ENCODE peak calls at places on chromosomes 16 and 17, in six cellular contexts. One of them, this sample, is unnamed.

GRCh38 chr17:72123964-72124791 is 3.4 kb downstream of the SOX9 start:
- DNase-seq in DMS153: no peak
- DNase-seq in NB4: no peak
- DNase-seq in right atrium auricular region: no peak
- DNase-seq in glutamatergic neuron: peak
- DNase-seq in upper lobe of right lung: no peak
- DNase-seq in this sample: no peak

GRCh38 chr16:24146523-24146922 is 109.6 kb upstream of the CACNG3 start:
- DNase-seq in DMS153: no peak
- DNase-seq in NB4: no peak
- DNase-seq in right atrium auricular region: no peak
- DNase-seq in glutamatergic neuron: no peak
- DNase-seq in upper lobe of right lung: no peak
- DNase-seq in this sample: no peak

GRCh38 chr17:76091526-76092285 is 11.9 kb downstream of the EXOC7 start:
- DNase-seq in DMS153: no peak
- DNase-seq in NB4: no peak
- DNase-seq in right atrium auricular region: no peak
- DNase-seq in glutamatergic neuron: no peak
- DNase-seq in upper lobe of right lung: no peak
- DNase-seq in this sample: no peak

GRCh38 chr17:57357392-57357784 is 101.1 kb downstream of the MSI2 start:
- DNase-seq in DMS153: peak
- DNase-seq in NB4: no peak
- DNase-seq in right atrium auricular region: no peak
- DNase-seq in glutamatergic neuron: no peak
- DNase-seq in upper lobe of right lung: peak
- DNase-seq in this sample: no peak

GRCh38 chr17:12599185-12599920 is 66.3 kb upstream of the MYOCD start:
- DNase-seq in DMS153: no peak
- DNase-seq in NB4: no peak
- DNase-seq in right atrium auricular region: no peak
- DNase-seq in glutamatergic neuron: no peak
- DNase-seq in upper lobe of right lung: no peak
- DNase-seq in this sample: no peak

GRCh38 chr17:28667870-28668269 is 5.9 kb downstream of the SUPT6H start:
- DNase-seq in DMS153: no peak
- DNase-seq in NB4: no peak
- DNase-seq in right atrium auricular region: no peak
- DNase-seq in glutamatergic neuron: no peak
- DNase-seq in upper lobe of right lung: no peak
- DNase-seq in this sample: no peak

GRCh38 chr17:27783440-27783839 is 16.9 kb downstream of the NOS2 start:
- DNase-seq in DMS153: no peak
- DNase-seq in NB4: no peak
- DNase-seq in right atrium auricular region: no peak
- DNase-seq in glutamatergic neuron: no peak
- DNase-seq in upper lobe of right lung: no peak
- DNase-seq in this sample: no peak

GRCh38 chr17:73546770-73547345 is 97.4 kb downstream of the SDK2 start:
- DNase-seq in DMS153: peak
- DNase-seq in NB4: peak
- DNase-seq in right atrium auricular region: no peak
- DNase-seq in glutamatergic neuron: peak
- DNase-seq in upper lobe of right lung: peak
- DNase-seq in this sample: peak

GRCh38 chr16:50282010-50282538 is 15.7 kb downstream of the ADCY7 start:
- DNase-seq in DMS153: no peak
- DNase-seq in NB4: peak
- DNase-seq in right atrium auricular region: peak
- DNase-seq in glutamatergic neuron: no peak
- DNase-seq in upper lobe of right lung: peak
- DNase-seq in this sample: peak

GRCh38 chr17:34118564-34118963 is 136.5 kb upstream of the CCL2 start:
- DNase-seq in DMS153: no peak
- DNase-seq in NB4: no peak
- DNase-seq in right atrium auricular region: no peak
- DNase-seq in glutamatergic neuron: no peak
- DNase-seq in upper lobe of right lung: no peak
- DNase-seq in this sample: no peak

GRCh38 chr17:38599398-38599856 is 6.3 kb downstream of the SRCIN1 start:
- DNase-seq in DMS153: no peak
- DNase-seq in NB4: no peak
- DNase-seq in right atrium auricular region: no peak
- DNase-seq in glutamatergic neuron: no peak
- DNase-seq in upper lobe of right lung: no peak
- DNase-seq in this sample: no peak

GRCh38 chr16:31093132-31093703 is 1.4 kb downstream of the VKORC1 start:
- DNase-seq in DMS153: no peak
- DNase-seq in NB4: peak
- DNase-seq in right atrium auricular region: no peak
- DNase-seq in glutamatergic neuron: peak
- DNase-seq in upper lobe of right lung: no peak
- DNase-seq in this sample: no peak

GRCh38 chr17:82848022-82848592 is 8.3 kb upstream of the ZNF750 start:
- DNase-seq in DMS153: peak
- DNase-seq in NB4: no peak
- DNase-seq in right atrium auricular region: no peak
- DNase-seq in glutamatergic neuron: no peak
- DNase-seq in upper lobe of right lung: peak
- DNase-seq in this sample: no peak

GRCh38 chr16:89598199-89598598 is 15.2 kb upstream of the DPEP1 start:
- DNase-seq in DMS153: no peak
- DNase-seq in NB4: peak
- DNase-seq in right atrium auricular region: no peak
- DNase-seq in glutamatergic neuron: peak
- DNase-seq in upper lobe of right lung: no peak
- DNase-seq in this sample: peak

GRCh38 chr17:59347975-59348391 is 16.5 kb downstream of the YPEL2 start:
- DNase-seq in DMS153: no peak
- DNase-seq in NB4: peak
- DNase-seq in right atrium auricular region: no peak
- DNase-seq in glutamatergic neuron: no peak
- DNase-seq in upper lobe of right lung: no peak
- DNase-seq in this sample: no peak

GRCh38 chr17:68320311-68320865 is 29.1 kb downstream of the ARSG start:
- DNase-seq in DMS153: no peak
- DNase-seq in NB4: no peak
- DNase-seq in right atrium auricular region: no peak
- DNase-seq in glutamatergic neuron: no peak
- DNase-seq in upper lobe of right lung: no peak
- DNase-seq in this sample: no peak

GRCh38 chr16:11348737-11349598 is 3.7 kb downstream of the RMI2 start:
- DNase-seq in DMS153: no peak
- DNase-seq in NB4: no peak
- DNase-seq in right atrium auricular region: no peak
- DNase-seq in glutamatergic neuron: no peak
- DNase-seq in upper lobe of right lung: no peak
- DNase-seq in this sample: no peak

GRCh38 chr16:67865318-67865717 is 7.5 kb upstream of the EDC4 start:
- DNase-seq in DMS153: no peak
- DNase-seq in NB4: peak
- DNase-seq in right atrium auricular region: no peak
- DNase-seq in glutamatergic neuron: no peak
- DNase-seq in upper lobe of right lung: no peak
- DNase-seq in this sample: peak

GRCh38 chr17:34299017-34299416 is 13.5 kb downstream of the CCL11 start:
- DNase-seq in DMS153: no peak
- DNase-seq in NB4: no peak
- DNase-seq in right atrium auricular region: no peak
- DNase-seq in glutamatergic neuron: no peak
- DNase-seq in upper lobe of right lung: no peak
- DNase-seq in this sample: no peak

GRCh38 chr16:81600275-81600674 is 155.7 kb downstream of the CMIP start:
- DNase-seq in DMS153: no peak
- DNase-seq in NB4: no peak
- DNase-seq in right atrium auricular region: no peak
- DNase-seq in glutamatergic neuron: no peak
- DNase-seq in upper lobe of right lung: no peak
- DNase-seq in this sample: no peak

GRCh38 chr16:12971216-12971615 is 69.8 kb downstream of the SHISA9 start:
- DNase-seq in DMS153: peak
- DNase-seq in NB4: peak
- DNase-seq in right atrium auricular region: no peak
- DNase-seq in glutamatergic neuron: peak
- DNase-seq in upper lobe of right lung: no peak
- DNase-seq in this sample: peak

GRCh38 chr17:29590979-29591736 is 1.7 kb upstream of the GIT1 start:
- DNase-seq in DMS153: peak
- DNase-seq in NB4: no peak
- DNase-seq in right atrium auricular region: no peak
- DNase-seq in glutamatergic neuron: peak
- DNase-seq in upper lobe of right lung: peak
- DNase-seq in this sample: no peak

GRCh38 chr17:6126768-6127167 is 56.6 kb downstream of the WSCD1 start:
- DNase-seq in DMS153: no peak
- DNase-seq in NB4: no peak
- DNase-seq in right atrium auricular region: no peak
- DNase-seq in glutamatergic neuron: no peak
- DNase-seq in upper lobe of right lung: no peak
- DNase-seq in this sample: no peak

GRCh38 chr16:3183445-3184139 is 4.4 kb upstream of the OR1F1 start:
- DNase-seq in DMS153: no peak
- DNase-seq in NB4: no peak
- DNase-seq in right atrium auricular region: no peak
- DNase-seq in glutamatergic neuron: no peak
- DNase-seq in upper lobe of right lung: no peak
- DNase-seq in this sample: no peak